ENCODE peak calls at places on chromosome 9, in ten cellular contexts. W is SK-N-SH, N is body of pancreas, M is choroid plexus epithelial cell, J is lower leg skin, A is heart left ventricle, Y is BJ, X is progenitor cell of endocrine pancreas, T is GM12865, C is astrocyte of the spinal cord. I is an unnamed sample.

GRCh38 chr9:127283917-127284316 is 19.3 kb downstream of the GARNL3 start:
- DNase-seq in W (no peak), T (peak), Y (no peak), C (peak), N (no peak), M (peak), J (no peak), A (no peak), X (no peak), I (no peak)

GRCh38 chr9:136402067-136402466 is 2.1 kb upstream of the SNAPC4 start:
- DNase-seq in X (no peak), W (no peak), Y (no peak), C (no peak), J (no peak), T (no peak), M (no peak), A (no peak), N (no peak), I (no peak)

GRCh38 chr9:71119746-71120145 is 1.7 kb downstream of the TRPM3 start:
- DNase-seq in J (no peak), T (no peak), M (no peak), A (no peak), N (no peak), Y (no peak), W (no peak), C (no peak), X (no peak), I (no peak)

GRCh38 chr9:6818292-6818922 is 60.6 kb downstream of the KDM4C start:
- DNase-seq in T (no peak), X (no peak), J (no peak), C (no peak), M (no peak), A (no peak), Y (no peak), N (no peak), W (no peak), I (no peak)

GRCh38 chr9:31950756-31951155 is 433.7 kb upstream of the ACO1 start:
- DNase-seq in C (no peak), T (no peak), Y (no peak), A (no peak), N (no peak), J (no peak), X (no peak), M (no peak), W (no peak), I (no peak)

GRCh38 chr9:128588581-128589233 is 36.3 kb downstream of the SPTAN1 start:
- DNase-seq in T (no peak), Y (no peak), X (no peak), M (no peak), N (no peak), W (no peak), A (no peak), C (no peak), J (no peak), I (no peak)

GRCh38 chr9:137666505-137666809 is 47.7 kb downstream of the EHMT1 start:
- DNase-seq in Y (no peak), N (no peak), W (peak), C (no peak), T (no peak), J (no peak), A (peak), M (no peak), X (no peak), I (no peak)

GRCh38 chr9:96360976-96361375 is 22.5 kb downstream of the SLC35D2 start:
- DNase-seq in W (no peak), C (no peak), A (no peak), M (no peak), Y (no peak), X (no peak), T (no peak), N (no peak), J (no peak), I (no peak)

GRCh38 chr9:6194934-6195333 is 20.7 kb upstream of the IL33 start:
- DNase-seq in C (no peak), W (no peak), N (no peak), Y (no peak), M (peak), T (peak), X (no peak), J (no peak), A (no peak), I (no peak)

GRCh38 chr9:23526806-23527205 is 299.2 kb downstream of the ELAVL2 start:
- DNase-seq in W (no peak), X (no peak), N (no peak), C (peak), M (no peak), A (no peak), T (no peak), Y (no peak), J (no peak), I (no peak)

GRCh38 chr9:7613931-7614330 is 185.6 kb downstream of the DMAC1 start:
- DNase-seq in J (no peak), A (no peak), Y (no peak), W (no peak), T (no peak), M (no peak), X (no peak), N (no peak), C (peak), I (no peak)

GRCh38 chr9:8734760-8735159 is 935.2 kb upstream of the DMAC1 start:
- DNase-seq in N (no peak), W (no peak), J (no peak), T (no peak), X (no peak), C (no peak), Y (no peak), A (no peak), M (no peak), I (no peak)

GRCh38 chr9:130711469-130711868 is 17.9 kb downstream of the EXOSC2 start:
- DNase-seq in J (no peak), C (no peak), A (no peak), X (no peak), M (no peak), N (no peak), W (no peak), Y (no peak), T (no peak), I (no peak)

GRCh38 chr9:104093162-104093561 is 947 bp upstream of the SMC2 start:
- DNase-seq in X (no peak), C (no peak), T (no peak), M (peak), A (no peak), W (peak), N (no peak), Y (no peak), J (no peak), I (no peak)

GRCh38 chr9:117034862-117035261 is 347.8 kb downstream of the TRIM32 start:
- DNase-seq in T (peak), N (no peak), W (no peak), M (peak), A (no peak), X (peak), C (no peak), J (no peak), Y (no peak), I (no peak)

GRCh38 chr9:130539473-130540223 is 39.7 kb upstream of the FUBP3 start:
- DNase-seq in C (peak), J (peak), T (no peak), Y (no peak), W (no peak), N (no peak), M (peak), A (no peak), X (no peak), I (no peak)

GRCh38 chr9:126169736-126170135 is 156.9 kb upstream of the MVB12B start:
- DNase-seq in N (no peak), A (no peak), J (peak), Y (no peak), W (no peak), X (no peak), M (no peak), C (no peak), T (no peak), I (no peak)

GRCh38 chr9:81423589-81424326 is 265.6 kb downstream of the TLE1 start:
- DNase-seq in A (no peak), W (no peak), N (no peak), T (no peak), M (peak), C (no peak), X (no peak), Y (no peak), J (no peak), I (no peak)

GRCh38 chr9:121286973-121287721 is 19.2 kb downstream of the GSN start:
- DNase-seq in Y (peak), X (no peak), J (peak), C (peak), W (no peak), T (no peak), N (peak), M (peak), A (peak), I (peak)

GRCh38 chr9:89463986-89464901 is 33.7 kb downstream of the SEMA4D start:
- DNase-seq in Y (no peak), C (no peak), A (no peak), J (no peak), T (peak), W (no peak), M (peak), N (no peak), X (no peak), I (peak)

GRCh38 chr9:74942801-74943200 is 9.9 kb downstream of the C9orf40 start:
- DNase-seq in C (no peak), J (no peak), Y (no peak), X (no peak), A (no peak), N (no peak), M (peak), T (no peak), W (no peak), I (peak)

GRCh38 chr9:74935008-74935407 is 17.7 kb downstream of the C9orf40 start:
- DNase-seq in J (no peak), X (no peak), Y (no peak), M (peak), W (peak), A (no peak), C (peak), T (no peak), N (no peak), I (no peak)

DNA sequence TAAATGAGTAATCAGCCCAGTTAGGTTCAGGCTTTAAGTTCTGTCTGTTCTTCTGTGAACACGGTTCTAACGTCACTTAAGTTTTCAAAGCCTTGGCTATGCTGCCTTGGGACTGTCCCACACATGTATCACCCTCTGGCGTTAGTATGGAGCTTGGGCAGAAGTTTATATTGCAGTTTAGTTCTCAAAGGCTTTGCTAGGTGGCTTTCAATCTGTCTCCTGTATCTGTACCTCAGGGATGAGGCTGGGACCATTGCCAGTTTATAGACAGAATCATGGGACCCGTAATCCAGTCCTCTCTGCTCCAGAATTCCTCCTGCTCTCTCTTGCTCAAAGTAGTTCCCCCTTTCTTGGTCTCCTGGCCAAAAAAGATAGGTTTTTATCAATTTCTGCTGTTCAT is 12.1 kb downstream of the C9orf40 start:
- DNase-seq in T (no peak), C (no peak), W (no peak), A (no peak), J (no peak), Y (no peak), X (no peak), N (no peak), M (no peak), I (no peak)
- TF ChIP-seq CTCF in T (no peak), C (no peak), W (no peak), A (no peak), J (no peak), Y (no peak), X (peak), N (no peak), M (no peak), I (no peak)

DNA sequence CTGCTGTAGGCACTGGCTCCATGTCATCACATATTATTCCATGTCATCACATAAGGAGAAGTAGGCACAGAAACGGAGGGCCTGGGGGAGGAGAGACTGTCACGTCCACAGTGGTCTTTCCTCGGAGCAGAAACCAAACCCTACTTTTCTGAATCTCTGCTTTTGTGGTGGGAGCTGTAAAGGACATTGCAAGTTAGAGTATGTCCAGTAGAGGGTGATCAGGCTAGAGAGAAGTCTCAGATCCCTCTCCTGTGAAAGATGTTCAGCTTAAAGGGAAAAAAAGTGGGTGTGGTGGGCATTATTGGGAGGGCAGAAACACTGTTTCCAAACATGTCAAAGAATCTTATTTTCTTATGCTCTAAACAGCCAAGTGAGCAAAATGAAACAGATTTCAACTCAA is 19.4 kb upstream of the FBP2 start:
- DNase-seq in J (no peak), X (no peak), N (no peak), A (no peak), W (no peak), M (peak), Y (no peak), C (no peak), T (no peak), I (no peak)
- TF ChIP-seq CTCF in J (no peak), X (no peak), N (no peak), A (no peak), W (no peak), M (peak), Y (peak), C (no peak), T (no peak), I (no peak)

GRCh38 chr9:73079326-73079725 is 72.3 kb upstream of the ANXA1 start:
- DNase-seq in C (no peak), N (no peak), J (no peak), Y (no peak), T (no peak), A (no peak), W (no peak), X (no peak), M (no peak), I (no peak)
- TF ChIP-seq CTCF in C (no peak), N (no peak), J (no peak), Y (peak), T (no peak), A (no peak), W (peak), X (peak), M (no peak), I (no peak)

GRCh38 chr9:68704804-68705635 is at the start of gene PIP5K1B:
- DNase-seq in A (peak), J (peak), M (peak), W (peak), N (peak), C (peak), Y (peak), X (peak), T (peak), I (peak)
- TF ChIP-seq CTCF in A (peak), J (no peak), M (no peak), W (no peak), N (no peak), C (no peak), Y (no peak), X (no peak), T (no peak), I (no peak)

I was measured in CD14-positive monocyte.